ENCODE peak calls at places on chromosome 11, in seven cellular contexts. X is A549, K is prostate gland, O is hepatocyte, B is stomach, S is mammary epithelial cell, Y is PC-9. T is an unnamed sample.

GRCh38 chr11:60303661-60304060 is 23.2 kb downstream of the MS4A4A start:
- DNase-seq in X (no peak), K (no peak), O (no peak), B (no peak), S (no peak), Y (no peak), T (no peak)

GRCh38 chr11:60756307-60757032 is at the start of gene MS4A15:
- DNase-seq in X (peak), K (no peak), O (peak), B (no peak), S (peak), Y (peak), T (no peak)

GRCh38 chr11:78656984-78657383 is 82.3 kb upstream of the NARS2 start:
- DNase-seq in X (no peak), K (no peak), O (no peak), B (no peak), S (no peak), Y (no peak), T (no peak)

GRCh38 chr11:122998727-122999370 is 17.2 kb upstream of the BSX start:
- DNase-seq in X (no peak), K (no peak), O (no peak), B (no peak), S (no peak), Y (no peak), T (no peak)

GRCh38 chr11:82859746-82860145 is 40.5 kb downstream of the PRCP start:
- DNase-seq in X (no peak), K (no peak), O (no peak), B (no peak), S (no peak), Y (no peak), T (no peak)

GRCh38 chr11:117521974-117522373 is 194.3 kb downstream of the CEP164 start:
- DNase-seq in X (no peak), K (no peak), O (no peak), B (no peak), S (no peak), Y (no peak), T (no peak)

GRCh38 chr11:2582958-2583604 is 116.7 kb downstream of the KCNQ1OT1 start:
- DNase-seq in X (no peak), K (no peak), O (no peak), B (peak), S (no peak), Y (no peak), T (no peak)

GRCh38 chr11:70471254-70471653 is 72.9 kb downstream of the CTTN start:
- DNase-seq in X (peak), K (no peak), O (peak), B (no peak), S (no peak), Y (no peak), T (peak)

GRCh38 chr11:110801328-110801727 is 89.1 kb upstream of the ARHGAP20 start:
- DNase-seq in X (no peak), K (no peak), O (no peak), B (no peak), S (no peak), Y (no peak), T (no peak)

GRCh38 chr11:134043821-134044420 is 25.0 kb upstream of the JAM3 start:
- DNase-seq in X (no peak), K (no peak), O (no peak), B (no peak), S (no peak), Y (no peak), T (no peak)

GRCh38 chr11:63764712-63765631 is 3.6 kb downstream of the ZFTA start:
- DNase-seq in X (peak), K (no peak), O (peak), B (no peak), S (no peak), Y (no peak), T (no peak)

GRCh38 chr11:102268083-102268984 is 49.0 kb upstream of the BIRC3 start:
- DNase-seq in X (peak), K (peak), O (peak), B (peak), S (peak), Y (peak), T (peak)

GRCh38 chr11:61102667-61103491 is 590 bp downstream of the CD5 start:
- DNase-seq in X (no peak), K (no peak), O (no peak), B (no peak), S (no peak), Y (no peak), T (no peak)

GRCh38 chr11:30876656-30877371 is 290.7 kb upstream of the MPPED2 start:
- DNase-seq in X (no peak), K (no peak), O (no peak), B (no peak), S (no peak), Y (no peak), T (no peak)

GRCh38 chr11:112584674-112585073 is 324.0 kb upstream of the PLET1 start:
- DNase-seq in X (no peak), K (no peak), O (peak), B (no peak), S (no peak), Y (no peak), T (no peak)

GRCh38 chr11:11349870-11350325 is 3.2 kb downstream of the CSNK2A3 start:
- DNase-seq in X (no peak), K (no peak), O (peak), B (no peak), S (no peak), Y (no peak), T (peak)

GRCh38 chr11:64201524-64201923 is 5.0 kb upstream of the FERMT3 start:
- DNase-seq in X (no peak), K (no peak), O (no peak), B (no peak), S (no peak), Y (no peak), T (no peak)

GRCh38 chr11:93123351-93123898 is 74.4 kb downstream of the SLC36A4 start:
- DNase-seq in X (no peak), K (no peak), O (peak), B (peak), S (no peak), Y (no peak), T (no peak)

GRCh38 chr11:103682318-103683184 is 353.9 kb upstream of the DDI1 start:
- DNase-seq in X (peak), K (peak), O (peak), B (peak), S (peak), Y (peak), T (peak)

GRCh38 chr11:131667566-131667965 is 297.2 kb downstream of the NTM start:
- DNase-seq in X (no peak), K (no peak), O (no peak), B (no peak), S (no peak), Y (no peak), T (no peak)

GRCh38 chr11:60880189-60880588 is 12.8 kb downstream of the ZP1 start:
- DNase-seq in X (no peak), K (no peak), O (no peak), B (no peak), S (no peak), Y (no peak), T (no peak)

GRCh38 chr11:6757373-6757967 is 14.3 kb downstream of the OR2AG2 start:
- DNase-seq in X (peak), K (peak), O (peak), B (peak), S (peak), Y (no peak), T (peak)

GRCh38 chr11:76577199-76577920 is 93.2 kb downstream of the LRRC32 start:
- DNase-seq in X (peak), K (no peak), O (peak), B (no peak), S (peak), Y (peak), T (peak)

GRCh38 chr11:6099577-6099976 is 7.9 kb upstream of the OR56B4 start:
- DNase-seq in X (no peak), K (no peak), O (no peak), B (no peak), S (no peak), Y (no peak), T (no peak)

GRCh38 chr11:71247551-71248250 is 4.7 kb downstream of the SHANK2 start:
- DNase-seq in X (no peak), K (peak), O (no peak), B (peak), S (no peak), Y (no peak), T (no peak)

GRCh38 chr11:78420796-78421209 is 3.2 kb upstream of the GAB2 start:
- DNase-seq in X (no peak), K (no peak), O (peak), B (peak), S (peak), Y (no peak), T (peak)

DNA sequence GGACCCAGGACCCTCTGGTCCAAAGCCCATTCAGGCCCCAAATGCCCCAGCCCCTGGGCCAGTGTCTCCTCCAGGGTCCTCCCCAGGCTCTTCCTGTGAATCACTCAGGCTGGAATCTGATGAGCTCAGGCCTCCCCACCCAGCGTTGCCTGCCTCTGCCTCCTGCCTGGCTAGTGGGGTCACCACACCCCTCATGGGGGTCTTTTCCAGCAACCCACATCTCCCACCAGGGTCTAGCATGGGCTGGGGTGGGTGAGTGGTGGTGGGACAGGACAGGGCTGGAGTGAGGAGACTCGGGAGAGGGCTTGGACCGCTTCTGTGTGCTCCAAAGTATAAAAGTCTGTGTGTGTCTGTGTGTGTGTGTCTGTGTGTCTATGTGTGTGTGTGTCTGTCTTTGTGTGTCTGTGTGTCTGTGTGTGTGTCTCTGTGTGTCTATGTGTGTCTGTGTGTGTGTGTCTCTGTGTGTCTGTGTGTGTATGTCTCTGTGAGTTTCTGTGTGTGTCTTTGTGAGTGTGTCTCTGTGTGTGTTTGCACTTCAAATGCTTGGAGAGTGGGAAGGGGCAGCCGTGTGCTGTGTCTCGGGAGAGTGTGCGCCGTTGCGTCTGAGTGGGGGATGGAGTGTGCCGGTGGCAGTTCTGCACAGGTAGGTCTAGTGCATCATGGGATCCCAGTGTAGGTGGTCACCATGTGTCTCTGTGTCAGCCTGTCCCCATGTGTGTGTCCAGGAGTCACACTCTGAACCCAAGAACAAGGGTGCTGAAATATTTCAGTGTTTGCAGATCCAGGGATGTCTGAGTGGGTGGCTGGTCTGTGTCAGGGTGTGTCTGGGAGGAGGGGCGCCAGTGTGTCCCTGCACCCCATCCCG is 8.8 kb downstream of the RIN1 start:
- DNase-seq in X (no peak), K (no peak), O (peak), B (no peak), S (peak), Y (no peak), T (peak)
- H3K27ac ChIP-seq in X (peak), K (no peak), O (peak), B (peak), S (no peak), Y (no peak), T (peak)

GRCh38 chr11:1337647-1338007 is 28.2 kb upstream of the TOLLIP start:
- DNase-seq in X (no peak), K (no peak), O (no peak), B (no peak), S (no peak), Y (no peak), T (no peak)
- H3K4me3 ChIP-seq in X (no peak), K (peak), O (no peak), B (peak), S (no peak), Y (no peak), T (no peak)

DNA sequence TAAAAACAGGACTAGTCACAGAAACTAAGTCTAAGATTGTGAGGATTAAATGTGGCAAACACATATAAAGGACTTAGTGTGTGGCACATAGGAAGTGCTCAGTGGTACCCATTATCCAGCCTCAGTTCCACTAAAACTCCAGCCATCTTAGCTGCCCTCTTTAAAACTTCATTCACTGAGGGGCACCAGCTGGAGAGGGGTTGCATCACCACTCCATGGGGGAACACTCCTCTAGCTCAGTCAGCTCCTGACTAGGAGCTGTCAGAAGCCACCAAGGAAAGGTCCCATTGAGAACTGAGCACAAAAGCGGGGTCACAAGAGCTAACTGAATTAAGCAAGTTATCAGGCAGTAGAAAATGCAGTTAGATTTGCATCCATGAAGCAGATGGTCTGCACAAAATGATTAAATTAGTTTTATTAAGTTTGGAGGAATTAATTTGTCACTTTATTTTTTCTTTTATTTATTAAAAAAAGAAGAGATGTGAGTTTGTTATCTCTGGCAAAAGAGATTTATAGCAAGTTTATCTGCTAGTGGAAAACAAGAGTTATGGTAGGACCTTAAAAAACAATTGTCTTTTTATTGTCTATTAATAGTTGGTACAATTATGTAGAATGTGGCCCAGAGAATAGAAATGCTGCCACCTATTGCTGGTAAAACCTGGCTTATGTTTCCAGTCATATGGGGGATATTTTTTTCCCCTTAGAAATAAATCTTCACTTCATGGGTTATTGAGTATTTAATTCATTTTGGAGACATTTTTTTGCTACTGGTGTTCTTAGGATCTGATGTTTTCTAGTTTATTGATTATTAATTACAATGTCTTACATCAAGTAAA is 95.7 kb downstream of the NAV2 start:
- DNase-seq in X (no peak), K (no peak), O (no peak), B (no peak), S (no peak), Y (no peak), T (no peak)
- TF ChIP-seq CTCF in X (peak), K (no peak), O (peak), B (no peak), S (peak), Y (peak), T (no peak)

DNA sequence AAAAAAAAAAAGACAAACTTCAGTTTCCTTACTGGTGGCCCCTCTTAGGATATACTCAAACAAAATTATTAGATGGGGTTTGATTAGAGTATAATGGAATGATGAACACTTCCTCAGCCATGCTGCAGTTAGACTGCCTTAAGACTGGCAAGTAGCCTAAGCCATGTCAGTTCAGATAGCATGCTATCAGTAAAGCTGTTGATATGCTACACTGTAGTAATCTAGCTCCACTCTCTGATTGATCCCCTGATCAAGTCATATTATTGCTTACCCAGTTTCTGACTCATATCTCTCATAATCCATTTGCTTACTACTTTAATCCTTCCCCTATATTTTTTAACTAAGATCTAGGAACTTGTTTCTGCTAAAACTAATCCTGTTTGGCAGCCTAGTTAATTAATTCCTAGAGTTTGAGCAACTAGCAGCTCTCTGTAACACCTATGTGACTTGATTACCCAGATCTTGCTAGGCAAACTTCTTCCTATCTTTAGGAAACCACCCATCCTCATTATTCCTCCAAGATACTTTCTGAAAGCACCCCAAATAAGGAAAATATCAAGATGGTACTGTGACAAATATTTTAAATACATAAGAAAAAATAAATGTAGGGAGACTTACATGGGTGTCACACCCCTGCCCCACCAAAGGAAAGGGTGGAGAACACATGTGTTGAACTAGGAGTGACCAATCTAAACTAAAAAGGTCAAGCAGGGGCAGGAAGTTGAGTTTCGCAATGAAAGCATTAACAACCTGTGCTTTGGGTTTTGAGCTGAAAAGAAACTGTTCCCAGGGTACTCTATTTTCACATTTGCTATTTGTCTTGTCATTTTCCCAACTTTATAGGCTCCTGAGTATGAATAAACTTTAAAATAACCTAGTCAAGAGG is 43.2 kb downstream of the PIK3C2A start:
- DNase-seq in X (no peak), K (no peak), O (peak), B (no peak), S (peak), Y (peak), T (no peak)
- H3K27ac ChIP-seq in X (no peak), K (no peak), O (peak), B (peak), S (no peak), Y (peak), T (no peak)

T was measured in brain microvascular endothelial cell.